ENCODE peak calls at places on chromosomes 3 and 15, in ten cellular contexts. O is GM23248; Y is AG04450; Z is heart right ventricle; J is esophagus squamous epithelium; W is naive thymus-derived CD4-positive, alpha-beta T cell; P is heart left ventricle; E is CD8-positive, alpha-beta memory T cell; K is OCI-LY7; B is psoas muscle. A is an unnamed sample.

GRCh38 chr15:76730262-76730661 is 174.9 kb downstream of the SCAPER start:
- DNase-seq in W (no peak), K (no peak), B (no peak), Y (no peak), E (no peak), P (no peak), Z (no peak), O (peak), J (no peak), A (no peak)

GRCh38 chr3:44339990-44340389 is 1.4 kb downstream of the TCAIM start:
- DNase-seq in Y (no peak), J (no peak), O (no peak), Z (no peak), E (no peak), K (peak), P (no peak), B (no peak), W (no peak), A (no peak)

GRCh38 chr3:11077466-11077865 is 76.8 kb upstream of the HRH1 start:
- DNase-seq in Y (peak), O (peak), P (no peak), B (no peak), J (no peak), K (no peak), W (no peak), Z (no peak), E (no peak), A (peak)

GRCh38 chr15:77753238-77753873 is 120.6 kb upstream of the LINGO1 start:
- DNase-seq in W (no peak), K (peak), B (no peak), E (no peak), O (peak), Y (no peak), J (no peak), P (no peak), Z (peak), A (no peak)

GRCh38 chr15:97085806-97086205 is 755.3 kb downstream of the NR2F2 start:
- DNase-seq in K (no peak), O (no peak), E (no peak), J (no peak), Y (no peak), W (no peak), B (no peak), P (no peak), Z (no peak), A (no peak)

GRCh38 chr15:39699531-39700110 is 83.0 kb downstream of the FSIP1 start:
- DNase-seq in O (peak), P (no peak), J (no peak), Y (no peak), Z (no peak), E (no peak), B (no peak), K (no peak), W (no peak), A (no peak)

GRCh38 chr15:77611767-77612166 is 20.9 kb downstream of the LINGO1 start:
- DNase-seq in P (no peak), B (no peak), K (no peak), Y (no peak), W (no peak), E (no peak), J (no peak), O (no peak), Z (no peak), A (peak)

GRCh38 chr3:24401811-24402185 is 92.9 kb downstream of the THRB start:
- DNase-seq in O (no peak), J (no peak), P (no peak), B (no peak), Z (no peak), E (no peak), W (no peak), K (no peak), Y (no peak), A (no peak)

GRCh38 chr3:109109574-109109973 is 8.4 kb downstream of the MORC1 start:
- DNase-seq in P (no peak), O (no peak), B (no peak), K (no peak), W (no peak), Z (no peak), E (no peak), J (no peak), Y (no peak), A (no peak)

GRCh38 chr3:117665311-117665710 is 955.7 kb downstream of the TUSC7 start:
- DNase-seq in B (no peak), W (no peak), O (no peak), Y (no peak), Z (no peak), P (no peak), E (no peak), J (no peak), K (no peak), A (no peak)

GRCh38 chr15:68552773-68553172 is 26.0 kb upstream of the CORO2B start:
- DNase-seq in K (no peak), J (no peak), E (no peak), O (peak), P (no peak), Y (no peak), Z (no peak), B (no peak), W (no peak), A (no peak)

GRCh38 chr3:188052966-188053340 is 101.0 kb upstream of the LPP start:
- DNase-seq in O (no peak), W (no peak), K (no peak), P (no peak), J (no peak), Z (no peak), Y (no peak), E (no peak), B (no peak), A (no peak)

GRCh38 chr15:39191871-39192281 is 389.0 kb upstream of the THBS1 start:
- DNase-seq in J (no peak), Y (no peak), E (no peak), P (no peak), O (peak), K (no peak), W (no peak), B (no peak), Z (no peak), A (no peak)

DNA sequence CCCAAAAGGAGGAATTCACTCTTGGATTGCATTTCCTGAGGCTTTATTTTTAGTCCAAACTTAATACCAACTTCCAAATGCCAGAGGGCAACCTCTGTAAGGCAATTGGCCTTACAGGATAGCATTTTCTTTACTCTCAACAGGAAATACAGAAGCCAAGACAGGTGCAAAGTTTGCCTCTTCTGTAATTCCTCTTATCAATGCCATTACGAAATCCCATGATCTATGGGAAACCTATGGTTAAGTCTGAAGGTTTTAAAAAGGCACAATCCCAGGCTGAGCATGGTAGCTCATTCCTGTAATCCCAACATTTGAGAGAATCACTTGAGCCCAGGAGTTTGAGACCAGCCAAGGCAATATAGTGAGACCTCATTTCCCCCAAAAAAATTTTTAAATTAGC is 14.9 kb downstream of the PKM start:
- DNase-seq in P (no peak), J (no peak), Y (no peak), K (no peak), O (no peak), Z (no peak), E (no peak), B (no peak), W (no peak), A (no peak)
- H3K27ac ChIP-seq in P (no peak), J (no peak), Y (no peak), K (no peak), O (peak), Z (no peak), E (no peak), B (peak), W (no peak), A (no peak)

DNA sequence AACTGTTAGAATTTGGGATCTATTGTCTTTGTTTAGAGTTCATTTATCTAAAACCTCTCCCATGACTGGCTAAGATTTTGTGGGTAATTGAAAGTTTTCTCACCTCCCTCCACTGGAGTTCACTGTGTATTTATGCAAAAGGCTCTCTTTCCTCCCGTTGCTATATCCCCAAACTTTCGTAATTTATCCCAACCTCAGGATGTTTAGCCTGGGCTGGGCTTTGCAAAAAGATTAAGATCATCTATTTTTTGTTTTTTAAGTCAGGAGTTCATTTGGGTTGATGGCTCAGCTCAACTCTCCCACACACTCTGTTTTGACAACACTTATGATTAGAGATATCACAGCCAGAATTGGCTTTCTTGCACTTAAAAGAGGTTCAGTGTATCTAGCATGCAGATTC is 27.0 kb downstream of the SUCNR1 start:
- DNase-seq in P (no peak), O (no peak), W (no peak), Z (no peak), K (no peak), B (no peak), J (no peak), E (no peak), Y (no peak), A (no peak)
- H3K27ac ChIP-seq in P (peak), O (no peak), W (no peak), Z (no peak), K (no peak), B (no peak), J (no peak), E (no peak), Y (no peak), A (no peak)

GRCh38 chr3:153291052-153291689 is 129.1 kb downstream of the RAP2B start:
- DNase-seq in J (no peak), B (no peak), Z (no peak), K (peak), P (no peak), O (peak), W (no peak), E (no peak), Y (no peak), A (peak)
- H3K27ac ChIP-seq in J (no peak), B (no peak), Z (no peak), K (no peak), P (no peak), O (no peak), W (no peak), E (no peak), Y (no peak), A (peak)

GRCh38 chr3:185943363-185944106 is 5.7 kb upstream of the TRA2B start:
- DNase-seq in W (peak), Z (peak), K (peak), Y (peak), E (peak), B (peak), J (peak), P (peak), O (peak), A (peak)
- H3K27ac ChIP-seq in W (no peak), Z (no peak), K (peak), Y (no peak), E (no peak), B (peak), J (peak), P (no peak), O (no peak), A (peak)

GRCh38 chr3:121662742-121663141 is 2.0 kb upstream of the HCLS1 start:
- DNase-seq in K (no peak), P (no peak), E (no peak), B (no peak), J (no peak), Z (no peak), Y (no peak), W (no peak), O (no peak), A (no peak)

GRCh38 chr3:121658716-121659435 is 1.8 kb downstream of the HCLS1 start:
- DNase-seq in Z (no peak), P (no peak), B (no peak), Y (no peak), E (no peak), J (no peak), W (no peak), K (no peak), O (no peak), A (no peak)

GRCh38 chr3:121663171-121663847 is 2.6 kb upstream of the HCLS1 start:
- DNase-seq in Y (no peak), K (no peak), J (no peak), P (no peak), Z (no peak), O (no peak), E (no peak), B (no peak), W (no peak), A (no peak)

GRCh38 chr3:121660356-121661171 is at the start of gene HCLS1:
- DNase-seq in J (peak), P (peak), O (peak), E (peak), B (peak), K (peak), Z (peak), Y (no peak), W (peak), A (peak)

GRCh38 chr3:121661376-121661775 is 673 bp upstream of the HCLS1 start:
- DNase-seq in J (no peak), Y (no peak), K (peak), B (no peak), P (no peak), Z (no peak), O (no peak), E (no peak), W (no peak), A (no peak)
- H3K27ac ChIP-seq in J (peak), Y (no peak), K (peak), B (peak), P (peak), Z (peak), O (peak), E (peak), W (peak), A (peak)

DNA sequence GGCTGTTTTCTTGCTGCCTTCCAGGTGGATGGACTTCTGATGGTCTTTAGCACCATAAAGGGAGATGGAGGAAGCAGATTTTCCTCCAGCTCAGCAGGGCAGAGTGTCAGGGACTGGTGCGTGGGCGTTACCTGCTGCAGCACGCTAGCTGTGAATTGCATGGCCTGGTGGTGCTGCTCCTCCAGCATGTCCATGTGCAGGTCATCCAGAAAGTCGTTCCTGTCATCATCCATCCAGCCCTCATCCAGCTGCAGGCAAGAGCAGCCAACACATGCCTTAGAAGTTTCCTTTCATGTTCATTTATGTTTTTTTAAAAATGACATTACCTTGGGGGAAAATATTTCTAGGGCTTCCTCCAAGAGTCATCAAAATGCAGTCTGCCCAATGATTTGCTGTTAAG is 239.2 kb downstream of the PDZRN3 start:
- DNase-seq in K (no peak), J (no peak), O (no peak), Z (no peak), E (no peak), B (no peak), P (no peak), Y (no peak), W (no peak), A (no peak)
- H3K27ac ChIP-seq in K (no peak), J (no peak), O (no peak), Z (no peak), E (no peak), B (no peak), P (no peak), Y (no peak), W (no peak), A (no peak)